ENCODE peak calls at places on chromosomes 16 and 17, in ten cellular contexts. G is heart right ventricle; H is naive thymus-derived CD4-positive, alpha-beta T cell; M is psoas muscle; Y is right cardiac atrium; V is pancreas; A is PC-3; J is RWPE2; Z is lower lobe of right lung; P is DND-41. N is an unnamed sample. For H3K4me1, the result is how much of the 10 kb centered on the place peaks cover.

GRCh38 chr17:66636111-66636510 is 198.8 kb upstream of the CACNG5 start:
- ATAC-seq in P (no peak), H (no peak), A (no peak), M (no peak), Y (no peak), Z (no peak), J (peak), G (no peak), V (no peak), N (no peak)

GRCh38 chr17:59277031-59277430 is 54.4 kb upstream of the YPEL2 start:
- ATAC-seq in M (no peak), Z (peak), A (no peak), G (no peak), V (no peak), P (no peak), Y (no peak), J (no peak), H (peak), N (no peak)

GRCh38 chr16:78444-79145 is 570 bp downstream of the MPG start:
- ATAC-seq in M (peak), J (peak), Z (peak), H (peak), V (peak), Y (no peak), G (peak), A (peak), P (no peak), N (peak)

GRCh38 chr16:2027024-2028010 is 615 bp downstream of the NHERF2 start:
- ATAC-seq in V (no peak), J (peak), Y (no peak), Z (no peak), A (peak), H (peak), G (no peak), P (no peak), M (no peak), N (no peak)

GRCh38 chr16:66427451-66427860 is 361 bp downstream of the BEAN1 start:
- ATAC-seq in V (no peak), Y (peak), H (no peak), J (no peak), P (no peak), G (no peak), A (no peak), Z (peak), M (no peak), N (peak)

GRCh38 chr17:57881783-57882291 is 32.0 kb upstream of the MRPS23 start:
- ATAC-seq in H (no peak), A (no peak), M (peak), P (no peak), Y (peak), V (no peak), J (no peak), G (peak), Z (no peak), N (peak)

GRCh38 chr16:86318119-86318518 is 192.2 kb upstream of the FOXF1 start:
- ATAC-seq in G (no peak), J (no peak), Y (no peak), H (peak), P (peak), M (no peak), Z (no peak), A (no peak), V (no peak), N (no peak)

GRCh38 chr17:64009571-64010402 is 10.6 kb downstream of the ICAM2 start:
- ATAC-seq in Y (no peak), G (no peak), P (no peak), M (no peak), Z (peak), A (peak), J (peak), H (peak), V (no peak), N (peak)

GRCh38 chr17:65078441-65079160 is 22.1 kb upstream of the GNA13 start:
- ATAC-seq in M (no peak), H (no peak), Z (no peak), J (no peak), Y (no peak), G (no peak), V (no peak), A (peak), P (no peak), N (no peak)

GRCh38 chr16:1932050-1933028 is 10.7 kb downstream of the MSRB1 start:
- ATAC-seq in P (no peak), V (peak), M (no peak), Y (no peak), J (peak), H (no peak), A (peak), Z (no peak), G (peak), N (no peak)

GRCh38 chr17:76196675-76197074 is 43.6 kb downstream of the RNF157 start:
- ATAC-seq in Z (peak), A (no peak), J (no peak), M (peak), V (no peak), P (no peak), Y (peak), G (peak), H (no peak), N (peak)

GRCh38 chr17:50447870-50448573 is 20.7 kb downstream of the CHAD start:
- ATAC-seq in P (no peak), A (peak), V (peak), G (peak), J (no peak), Y (peak), H (no peak), M (peak), Z (peak), N (no peak)

GRCh38 chr16:27428035-27428785 is 26.2 kb downstream of the IL21R start:
- ATAC-seq in A (no peak), P (no peak), J (no peak), V (no peak), H (no peak), M (no peak), Y (no peak), G (no peak), Z (no peak), N (no peak)

GRCh38 chr16:27430512-27430911 is 28.5 kb downstream of the IL21R start:
- ATAC-seq in V (no peak), Z (no peak), G (no peak), A (no peak), M (no peak), H (no peak), P (no peak), Y (no peak), J (no peak), N (no peak)

GRCh38 chr16:27430923-27431484 is 29.0 kb downstream of the IL21R start:
- ATAC-seq in G (no peak), M (no peak), P (no peak), A (no peak), V (no peak), Y (no peak), Z (no peak), H (no peak), J (no peak), N (no peak)

GRCh38 chr16:27429330-27429871 is 27.4 kb downstream of the IL21R start:
- ATAC-seq in Y (no peak), Z (no peak), V (no peak), G (no peak), H (no peak), J (no peak), P (no peak), M (no peak), A (no peak), N (no peak)

GRCh38 chr16:27429981-27430441 is 28.0 kb downstream of the IL21R start:
- ATAC-seq in A (no peak), V (no peak), Y (no peak), G (no peak), H (no peak), Z (no peak), M (no peak), J (no peak), P (no peak), N (no peak)
- H3K4me1 ChIP-seq in A (under half), V (under half), Y (under half), G (under half), H (under half), Z (under half), M (under half), J (under half), P (under half), N (under half)

DNA sequence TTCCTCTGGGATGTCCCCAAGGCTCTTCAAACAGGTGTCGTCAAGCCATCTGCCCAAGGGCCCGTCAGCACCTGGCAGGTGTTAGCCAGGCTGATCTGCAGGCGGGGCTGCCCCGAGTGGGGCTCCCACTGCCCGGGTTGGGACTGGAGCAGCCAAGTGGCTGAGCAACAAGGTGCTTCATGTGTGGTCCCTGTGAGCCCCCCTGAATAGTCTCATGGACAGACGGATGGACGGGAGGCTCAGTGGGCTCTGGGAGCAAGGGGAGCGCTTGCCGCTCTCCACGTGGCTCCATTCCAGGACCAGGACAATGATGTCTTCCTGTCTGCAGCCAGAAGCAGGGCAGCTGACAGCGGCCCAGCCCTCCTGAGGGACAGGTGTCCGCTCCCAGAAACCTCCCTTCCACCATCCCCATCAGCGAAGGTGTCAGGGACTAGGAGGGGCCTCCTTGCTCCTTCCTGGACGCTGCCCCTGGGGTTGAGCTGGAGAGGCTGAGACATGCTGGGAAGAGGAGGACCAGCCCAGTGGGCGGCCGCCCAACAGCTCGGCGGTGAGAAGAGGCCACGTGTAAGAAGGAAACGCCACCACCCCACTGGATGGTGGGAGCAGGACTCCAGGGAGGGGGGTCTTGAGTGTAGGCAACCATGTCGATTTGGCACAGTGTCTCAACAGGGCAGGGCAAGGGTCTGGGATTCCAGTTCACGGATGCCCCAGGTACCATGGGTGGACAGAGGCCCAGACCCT is 9.6 kb downstream of the SNAI3 start:
- ATAC-seq in H (no peak), V (no peak), G (no peak), Z (no peak), J (no peak), M (no peak), Y (no peak), P (no peak), A (no peak), N (no peak)
- H3K27ac ChIP-seq in H (no peak), V (no peak), G (no peak), Z (no peak), J (no peak), M (peak), Y (no peak), P (no peak), A (no peak), N (no peak)

DNA sequence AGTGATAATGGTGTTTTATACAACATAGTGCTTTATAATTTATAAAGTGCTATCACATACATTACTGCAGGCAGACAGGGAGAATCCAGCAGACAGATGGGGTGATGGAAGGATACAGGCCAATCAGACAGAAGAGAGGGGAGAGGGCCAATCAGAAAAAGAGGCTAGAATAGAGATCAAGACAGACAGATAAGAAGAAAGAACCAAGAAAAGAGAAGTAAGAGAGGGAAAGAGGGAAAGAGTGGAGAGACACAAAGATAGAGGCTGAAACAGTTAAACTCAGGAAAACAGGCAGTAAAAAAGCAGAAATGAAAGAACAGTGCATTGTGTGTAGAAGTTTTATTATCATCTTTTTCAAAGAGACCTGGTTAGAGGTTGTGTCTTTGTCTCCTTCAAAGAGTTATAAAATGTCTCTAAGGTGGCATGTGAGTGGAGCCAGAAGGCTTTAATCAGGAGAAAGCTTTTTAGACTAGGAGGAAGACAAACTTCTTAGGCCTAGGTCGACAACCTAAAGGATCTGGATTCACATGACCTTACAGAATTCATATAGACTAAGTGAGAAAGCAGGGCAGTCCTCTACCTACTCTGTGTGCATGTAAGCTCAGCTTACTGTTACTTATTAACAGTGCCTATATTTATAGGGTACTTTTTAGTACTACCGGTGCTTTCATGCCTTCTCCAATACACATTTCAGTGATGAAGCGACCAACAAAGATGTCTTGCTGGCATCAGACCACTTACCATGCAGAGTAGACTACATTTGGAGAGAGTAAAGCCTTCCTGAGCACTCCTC is 8.3 kb upstream of the CHD3 start:
- ATAC-seq in M (no peak), Z (no peak), Y (no peak), J (no peak), G (no peak), H (no peak), A (no peak), P (no peak), V (no peak), N (no peak)
- H3K4me1 ChIP-seq in M (under half), Z (under half), Y (under half), J (under half), G (under half), H (under half), A (under half), P (under half), V (under half), N (under half)

GRCh38 chr17:19718613-19719364 is 2.4 kb upstream of the SLC47A2 start:
- ATAC-seq in V (no peak), J (peak), Y (no peak), H (no peak), A (no peak), P (no peak), G (no peak), Z (peak), M (no peak), N (no peak)

GRCh38 chr17:19718041-19718612 is 1.7 kb upstream of the SLC47A2 start:
- ATAC-seq in Y (no peak), M (no peak), H (no peak), J (no peak), P (no peak), A (no peak), V (no peak), G (no peak), Z (no peak), N (no peak)

GRCh38 chr17:19717031-19717360 is 612 bp upstream of the SLC47A2 start:
- ATAC-seq in H (no peak), G (no peak), Z (no peak), P (no peak), Y (no peak), V (no peak), J (no peak), A (no peak), M (peak), N (no peak)

GRCh38 chr17:19716108-19717030 is at the start of gene SLC47A2:
- ATAC-seq in V (no peak), Z (no peak), M (peak), G (peak), A (peak), Y (peak), P (no peak), J (no peak), H (no peak), N (no peak)

GRCh38 chr17:19717411-19717908 is 1.1 kb upstream of the SLC47A2 start:
- ATAC-seq in J (no peak), A (no peak), H (no peak), G (no peak), V (no peak), Z (no peak), M (no peak), P (no peak), Y (no peak), N (no peak)
- H3K27ac ChIP-seq in J (no peak), A (no peak), H (no peak), G (no peak), V (no peak), Z (no peak), M (no peak), P (no peak), Y (no peak), N (no peak)